ENCODE peak calls at places on chromosomes 4 and X, in nine cellular contexts. One of them, this sample, is unnamed.

GRCh38 chrX:446243-446642 is 59.5 kb upstream of the PPP2R3B start:
- DNase-seq in neural crest cell: no peak
- DNase-seq in endothelial cell: no peak
- DNase-seq in fibroblast of mammary gland: no peak
- DNase-seq in mammary epithelial cell: no peak
- DNase-seq in cardiac fibroblast: no peak
- DNase-seq in PC-3: no peak
- DNase-seq in dorsolateral prefrontal cortex: no peak
- DNase-seq in upper lobe of right lung: peak; percentile 12
- DNase-seq in this sample: no peak

GRCh38 chrX:126855839-126856238 is 36.3 kb downstream of the PRR32 start:
- DNase-seq in neural crest cell: no peak
- DNase-seq in endothelial cell: no peak
- DNase-seq in fibroblast of mammary gland: no peak
- DNase-seq in mammary epithelial cell: no peak
- DNase-seq in cardiac fibroblast: no peak
- DNase-seq in PC-3: no peak
- DNase-seq in dorsolateral prefrontal cortex: no peak
- DNase-seq in upper lobe of right lung: no peak
- DNase-seq in this sample: no peak

GRCh38 chr4:159023741-159024140 is 79.1 kb upstream of the RAPGEF2 start:
- DNase-seq in neural crest cell: no peak
- DNase-seq in endothelial cell: no peak
- DNase-seq in fibroblast of mammary gland: no peak
- DNase-seq in mammary epithelial cell: no peak
- DNase-seq in cardiac fibroblast: no peak
- DNase-seq in PC-3: no peak
- DNase-seq in dorsolateral prefrontal cortex: no peak
- DNase-seq in upper lobe of right lung: no peak
- DNase-seq in this sample: no peak

GRCh38 chr4:186912606-186913005 is 188.9 kb upstream of the FAT1 start:
- DNase-seq in neural crest cell: no peak
- DNase-seq in endothelial cell: no peak
- DNase-seq in fibroblast of mammary gland: no peak
- DNase-seq in mammary epithelial cell: no peak
- DNase-seq in cardiac fibroblast: no peak
- DNase-seq in PC-3: no peak
- DNase-seq in dorsolateral prefrontal cortex: no peak
- DNase-seq in upper lobe of right lung: no peak
- DNase-seq in this sample: no peak

GRCh38 chrX:54492340-54492739 is 3.7 kb downstream of the FGD1 start:
- DNase-seq in neural crest cell: no peak
- DNase-seq in endothelial cell: no peak
- DNase-seq in fibroblast of mammary gland: peak; percentile 77
- DNase-seq in mammary epithelial cell: no peak
- DNase-seq in cardiac fibroblast: peak; percentile 53
- DNase-seq in PC-3: peak; percentile 55
- DNase-seq in dorsolateral prefrontal cortex: peak; percentile 46
- DNase-seq in upper lobe of right lung: no peak
- DNase-seq in this sample: peak; percentile 66

GRCh38 chr4:62252728-62253127 is 1052.6 kb downstream of the ADGRL3 start:
- DNase-seq in neural crest cell: no peak
- DNase-seq in endothelial cell: no peak
- DNase-seq in fibroblast of mammary gland: no peak
- DNase-seq in mammary epithelial cell: no peak
- DNase-seq in cardiac fibroblast: no peak
- DNase-seq in PC-3: no peak
- DNase-seq in dorsolateral prefrontal cortex: no peak
- DNase-seq in upper lobe of right lung: no peak
- DNase-seq in this sample: no peak

GRCh38 chrX:40154229-40154852 is 56.6 kb upstream of the BCOR start:
- DNase-seq in neural crest cell: peak; percentile 41
- DNase-seq in endothelial cell: peak; percentile 23
- DNase-seq in fibroblast of mammary gland: no peak
- DNase-seq in mammary epithelial cell: no peak
- DNase-seq in cardiac fibroblast: no peak
- DNase-seq in PC-3: peak; percentile 40
- DNase-seq in dorsolateral prefrontal cortex: no peak
- DNase-seq in upper lobe of right lung: no peak
- DNase-seq in this sample: no peak

GRCh38 chrX:55710701-55711100 is 6.8 kb upstream of the RRAGB start:
- DNase-seq in neural crest cell: no peak
- DNase-seq in endothelial cell: no peak
- DNase-seq in fibroblast of mammary gland: peak; percentile 28
- DNase-seq in mammary epithelial cell: peak; percentile 50
- DNase-seq in cardiac fibroblast: peak; percentile 75
- DNase-seq in PC-3: peak; percentile 67
- DNase-seq in dorsolateral prefrontal cortex: no peak
- DNase-seq in upper lobe of right lung: no peak
- DNase-seq in this sample: peak; percentile 64

GRCh38 chr4:99921174-99921573 is 25.2 kb downstream of the DNAJB14 start:
- DNase-seq in neural crest cell: no peak
- DNase-seq in endothelial cell: no peak
- DNase-seq in fibroblast of mammary gland: no peak
- DNase-seq in mammary epithelial cell: no peak
- DNase-seq in cardiac fibroblast: no peak
- DNase-seq in PC-3: no peak
- DNase-seq in dorsolateral prefrontal cortex: no peak
- DNase-seq in upper lobe of right lung: no peak
- DNase-seq in this sample: no peak

GRCh38 chrX:347351-348117 is 28.9 kb upstream of the GTPBP6 start:
- DNase-seq in neural crest cell: no peak
- DNase-seq in endothelial cell: no peak
- DNase-seq in fibroblast of mammary gland: no peak
- DNase-seq in mammary epithelial cell: no peak
- DNase-seq in cardiac fibroblast: no peak
- DNase-seq in PC-3: no peak
- DNase-seq in dorsolateral prefrontal cortex: no peak
- DNase-seq in upper lobe of right lung: peak; percentile 58
- DNase-seq in this sample: no peak

GRCh38 chr4:24794111-24794860 is 1.1 kb upstream of the SOD3 start:
- DNase-seq in neural crest cell: no peak
- DNase-seq in endothelial cell: no peak
- DNase-seq in fibroblast of mammary gland: peak; percentile 74
- DNase-seq in mammary epithelial cell: no peak
- DNase-seq in cardiac fibroblast: peak; percentile 66
- DNase-seq in PC-3: peak; percentile 26
- DNase-seq in dorsolateral prefrontal cortex: peak; percentile 13
- DNase-seq in upper lobe of right lung: no peak
- DNase-seq in this sample: no peak

GRCh38 chr4:24791043-24791442 is 4.3 kb upstream of the SOD3 start:
- DNase-seq in neural crest cell: no peak
- DNase-seq in endothelial cell: no peak
- DNase-seq in fibroblast of mammary gland: no peak
- DNase-seq in mammary epithelial cell: no peak
- DNase-seq in cardiac fibroblast: no peak
- DNase-seq in PC-3: no peak
- DNase-seq in dorsolateral prefrontal cortex: no peak
- DNase-seq in upper lobe of right lung: no peak
- DNase-seq in this sample: no peak

GRCh38 chr4:24792552-24792951 is 2.8 kb upstream of the SOD3 start:
- DNase-seq in neural crest cell: no peak
- DNase-seq in endothelial cell: no peak
- DNase-seq in fibroblast of mammary gland: no peak
- DNase-seq in mammary epithelial cell: no peak
- DNase-seq in cardiac fibroblast: no peak
- DNase-seq in PC-3: no peak
- DNase-seq in dorsolateral prefrontal cortex: no peak
- DNase-seq in upper lobe of right lung: no peak
- DNase-seq in this sample: no peak

GRCh38 chr4:24794916-24795665 is at the start of gene SOD3:
- DNase-seq in neural crest cell: peak; percentile 39
- DNase-seq in endothelial cell: peak; percentile 60
- DNase-seq in fibroblast of mammary gland: peak; percentile 90
- DNase-seq in mammary epithelial cell: no peak
- DNase-seq in cardiac fibroblast: peak; percentile 93
- DNase-seq in PC-3: peak; percentile 86
- DNase-seq in dorsolateral prefrontal cortex: peak; percentile 17
- DNase-seq in upper lobe of right lung: peak; percentile 90
- DNase-seq in this sample: peak; percentile 16

GRCh38 chr4:24793219-24794005 is 2.0 kb upstream of the SOD3 start:
- DNase-seq in neural crest cell: no peak
- DNase-seq in endothelial cell: no peak
- DNase-seq in fibroblast of mammary gland: peak; percentile 27
- DNase-seq in mammary epithelial cell: peak; percentile 55
- DNase-seq in cardiac fibroblast: no peak
- DNase-seq in PC-3: peak; percentile 66
- DNase-seq in dorsolateral prefrontal cortex: no peak
- DNase-seq in upper lobe of right lung: no peak
- DNase-seq in this sample: peak; percentile 68
- TF ChIP-seq CTCF in neural crest cell: peak; percentile 53
- TF ChIP-seq CTCF in endothelial cell: peak; percentile 56
- TF ChIP-seq CTCF in fibroblast of mammary gland: peak; percentile 38
- TF ChIP-seq CTCF in mammary epithelial cell: peak; percentile 73
- TF ChIP-seq CTCF in cardiac fibroblast: peak; percentile 27
- TF ChIP-seq CTCF in PC-3: peak; percentile 64
- TF ChIP-seq CTCF in dorsolateral prefrontal cortex: peak; percentile 29
- TF ChIP-seq CTCF in upper lobe of right lung: peak; percentile 17
- TF ChIP-seq CTCF in this sample: peak; percentile 66

GRCh38 chrX:153845842-153846241 is 15.5 kb upstream of the PDZD4 start:
- DNase-seq in neural crest cell: no peak
- DNase-seq in endothelial cell: no peak
- DNase-seq in fibroblast of mammary gland: peak; percentile 6
- DNase-seq in mammary epithelial cell: peak; percentile 14
- DNase-seq in cardiac fibroblast: peak; percentile 3
- DNase-seq in PC-3: no peak
- DNase-seq in dorsolateral prefrontal cortex: no peak
- DNase-seq in upper lobe of right lung: no peak
- DNase-seq in this sample: peak; percentile 34
- TF ChIP-seq CTCF in neural crest cell: no peak
- TF ChIP-seq CTCF in endothelial cell: no peak
- TF ChIP-seq CTCF in fibroblast of mammary gland: no peak
- TF ChIP-seq CTCF in mammary epithelial cell: no peak
- TF ChIP-seq CTCF in cardiac fibroblast: no peak
- TF ChIP-seq CTCF in PC-3: no peak
- TF ChIP-seq CTCF in dorsolateral prefrontal cortex: no peak
- TF ChIP-seq CTCF in upper lobe of right lung: no peak
- TF ChIP-seq CTCF in this sample: no peak

DNA sequence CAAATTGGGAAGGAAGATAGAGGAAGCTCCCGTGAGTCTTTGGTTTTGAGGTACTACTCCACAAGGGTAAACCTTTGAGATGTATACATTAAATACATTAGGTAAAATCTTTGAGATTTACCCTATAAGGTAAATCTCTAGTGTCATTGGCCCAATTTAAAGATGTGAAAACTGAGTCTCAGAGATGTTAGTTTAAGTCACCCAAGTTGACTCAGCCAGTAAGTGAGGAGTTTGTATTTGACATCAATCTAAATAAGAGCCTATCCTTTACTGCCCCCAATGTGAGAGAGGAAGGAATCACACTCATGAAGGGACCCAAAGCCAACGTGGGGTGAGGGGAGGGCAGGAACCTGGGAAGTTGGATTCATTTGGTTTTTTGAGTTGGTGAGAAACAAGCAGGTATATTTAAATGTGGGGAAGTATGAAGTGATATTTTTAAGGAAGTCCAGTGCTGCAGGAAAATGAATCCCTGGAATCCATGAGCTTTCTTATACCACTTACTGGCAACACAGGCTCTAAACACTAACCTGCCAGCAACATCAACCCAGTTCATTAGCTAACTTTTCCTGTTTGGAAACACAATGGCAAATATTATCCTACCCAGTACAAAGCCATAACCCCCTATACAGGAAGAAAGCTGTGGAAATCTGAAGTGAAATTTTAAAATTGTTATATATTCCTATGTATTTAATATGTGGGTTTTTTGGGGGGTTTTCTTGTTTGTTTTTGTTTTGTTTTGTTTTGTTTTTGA is 55.3 kb downstream of the PALLD start:
- DNase-seq in neural crest cell: no peak
- DNase-seq in endothelial cell: no peak
- DNase-seq in fibroblast of mammary gland: peak; percentile 37
- DNase-seq in mammary epithelial cell: no peak
- DNase-seq in cardiac fibroblast: no peak
- DNase-seq in PC-3: peak; percentile 46
- DNase-seq in dorsolateral prefrontal cortex: no peak
- DNase-seq in upper lobe of right lung: no peak
- DNase-seq in this sample: no peak
- TF ChIP-seq CTCF in neural crest cell: no peak
- TF ChIP-seq CTCF in endothelial cell: no peak
- TF ChIP-seq CTCF in fibroblast of mammary gland: peak; percentile 11
- TF ChIP-seq CTCF in mammary epithelial cell: no peak
- TF ChIP-seq CTCF in cardiac fibroblast: no peak
- TF ChIP-seq CTCF in PC-3: peak; percentile 42
- TF ChIP-seq CTCF in dorsolateral prefrontal cortex: no peak
- TF ChIP-seq CTCF in upper lobe of right lung: no peak
- TF ChIP-seq CTCF in this sample: no peak

DNA sequence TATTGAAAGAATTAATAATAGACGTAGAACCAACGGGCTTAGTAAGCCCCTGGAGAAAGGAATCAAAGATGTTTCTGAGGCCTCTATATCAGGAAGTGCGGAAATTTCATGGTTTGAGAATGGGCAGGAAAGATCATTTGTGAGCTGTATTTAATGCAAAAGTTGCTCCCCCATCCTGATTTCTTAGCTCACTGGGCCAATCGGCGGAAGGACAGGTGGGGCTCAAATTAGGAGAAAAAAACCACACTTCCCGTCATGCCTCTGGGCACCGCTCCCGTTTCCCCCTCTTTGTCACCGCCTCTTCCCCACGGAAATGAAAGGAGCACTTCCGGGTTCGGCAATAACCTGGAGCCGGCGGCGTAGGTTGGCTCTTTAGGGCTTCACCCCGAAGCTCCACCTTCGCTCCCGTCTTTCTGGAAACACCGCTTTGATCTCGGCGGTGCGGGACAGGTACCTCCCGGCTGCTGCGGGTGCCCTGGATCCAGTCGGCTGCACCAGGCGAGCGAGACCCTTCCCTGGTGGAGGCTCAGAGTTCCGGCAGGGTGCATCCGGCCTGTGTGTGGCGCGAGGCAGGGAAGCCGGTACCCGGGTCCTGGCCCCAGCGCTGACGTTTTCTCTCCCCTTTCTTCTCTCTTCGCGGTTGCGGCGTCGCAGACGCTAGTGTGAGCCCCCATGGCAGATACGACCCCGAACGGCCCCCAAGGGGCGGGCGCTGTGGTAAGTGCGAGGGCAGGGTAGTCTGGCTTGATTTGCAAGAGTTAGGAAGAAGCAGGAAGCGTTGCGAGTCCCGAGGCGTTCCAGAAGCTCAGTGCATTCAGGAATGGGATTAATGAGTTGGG is at the start of gene TMEM33:
- DNase-seq in neural crest cell: peak; percentile 63
- DNase-seq in endothelial cell: peak; percentile 70
- DNase-seq in fibroblast of mammary gland: peak; percentile 81
- DNase-seq in mammary epithelial cell: peak; percentile 90
- DNase-seq in cardiac fibroblast: peak; percentile 86
- DNase-seq in PC-3: peak; percentile 85
- DNase-seq in dorsolateral prefrontal cortex: peak; percentile 90
- DNase-seq in upper lobe of right lung: peak; percentile 92
- DNase-seq in this sample: peak; percentile 93
- TF ChIP-seq CTCF in neural crest cell: peak; percentile 48
- TF ChIP-seq CTCF in endothelial cell: no peak
- TF ChIP-seq CTCF in fibroblast of mammary gland: no peak
- TF ChIP-seq CTCF in mammary epithelial cell: peak; percentile 12
- TF ChIP-seq CTCF in cardiac fibroblast: peak; percentile 18
- TF ChIP-seq CTCF in PC-3: no peak
- TF ChIP-seq CTCF in dorsolateral prefrontal cortex: peak; percentile 37
- TF ChIP-seq CTCF in upper lobe of right lung: no peak
- TF ChIP-seq CTCF in this sample: peak; percentile 25

DNA sequence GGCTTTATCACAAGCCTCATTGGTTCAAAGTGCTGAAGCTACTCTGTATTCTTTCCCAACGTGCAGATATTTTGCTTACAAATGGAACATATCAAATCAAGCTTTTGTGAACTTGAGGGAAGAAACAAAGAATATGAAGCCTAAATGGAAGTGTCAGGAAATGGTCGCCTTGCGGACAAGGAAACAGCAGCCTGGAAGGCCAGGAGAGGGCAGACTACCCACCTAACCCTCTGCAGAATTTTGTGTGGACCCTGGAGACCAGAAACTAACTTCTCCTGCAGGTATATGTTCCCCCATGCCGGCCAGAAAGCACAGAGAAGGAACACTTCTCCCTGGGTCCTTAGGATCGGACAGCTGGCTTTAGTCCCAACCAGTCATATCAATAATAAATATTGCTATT is 1425.8 kb downstream of the PCDH7 start:
- DNase-seq in neural crest cell: no peak
- DNase-seq in endothelial cell: peak; percentile 10
- DNase-seq in fibroblast of mammary gland: no peak
- DNase-seq in mammary epithelial cell: no peak
- DNase-seq in cardiac fibroblast: no peak
- DNase-seq in PC-3: no peak
- DNase-seq in dorsolateral prefrontal cortex: no peak
- DNase-seq in upper lobe of right lung: no peak
- DNase-seq in this sample: no peak
- TF ChIP-seq CTCF in neural crest cell: no peak
- TF ChIP-seq CTCF in endothelial cell: no peak
- TF ChIP-seq CTCF in fibroblast of mammary gland: no peak
- TF ChIP-seq CTCF in mammary epithelial cell: no peak
- TF ChIP-seq CTCF in cardiac fibroblast: no peak
- TF ChIP-seq CTCF in PC-3: no peak
- TF ChIP-seq CTCF in dorsolateral prefrontal cortex: no peak
- TF ChIP-seq CTCF in upper lobe of right lung: no peak
- TF ChIP-seq CTCF in this sample: no peak

This sample was measured in epithelial cell of esophagus.